ENCODE peak calls at places on chromosomes 12 and 14, in seven cellular contexts. S, B, H, V, T, I and L are unnamed samples.
A peak's percentile ranks its signal among the peaks of the same experiment; 100 is the strongest.

GRCh38 chr12:132597333-132598283 is 12.8 kb downstream of the LRCOL1 start:
- DNase-seq in B (peak; percentile 62), V (no peak), T (peak; percentile 54), S (peak; percentile 23), H (peak; percentile 50), I (peak; percentile 68), L (peak; percentile 74)

GRCh38 chr12:91877022-91877421 is 268.6 kb downstream of the BTG1 start:
- DNase-seq in B (no peak), I (peak; percentile 33), V (no peak), H (no peak), T (peak; percentile 38), S (peak; percentile 40), L (peak; percentile 45)

GRCh38 chr14:71555654-71556559 is 376.3 kb upstream of the RGS6 start:
- DNase-seq in S (peak; percentile 43), T (peak; percentile 30), H (no peak), B (no peak), V (no peak), I (peak; percentile 49), L (no peak)

GRCh38 chr14:63421919-63422318 is 103.2 kb upstream of the GPHB5 start:
- DNase-seq in B (no peak), V (no peak), S (no peak), I (no peak), T (no peak), H (no peak), L (no peak)

GRCh38 chr12:11879306-11879705 is 191.4 kb upstream of the BCL2L14 start:
- DNase-seq in T (no peak), B (no peak), S (peak; percentile 69), I (peak; percentile 38), V (no peak), H (no peak), L (no peak)

GRCh38 chr12:131628766-131629448 is 82.0 kb upstream of the SFSWAP start:
- DNase-seq in T (no peak), I (no peak), B (no peak), V (peak; percentile 41), S (no peak), H (no peak), L (no peak)

GRCh38 chr12:88908345-88908744 is 328.1 kb upstream of the KITLG start:
- DNase-seq in I (no peak), B (no peak), H (no peak), V (no peak), S (no peak), T (no peak), L (no peak)

GRCh38 chr14:54675236-54676125 is 108.6 kb downstream of the SAMD4A start:
- DNase-seq in T (no peak), V (no peak), I (no peak), H (no peak), B (no peak), S (no peak), L (no peak)

GRCh38 chr14:60658116-60658515 is 8.8 kb upstream of the SIX1 start:
- DNase-seq in I (no peak), H (no peak), V (peak; percentile 37), B (no peak), T (no peak), S (no peak), L (peak; percentile 35)

GRCh38 chr14:103527408-103528157 is 1.4 kb upstream of the TRMT61A start:
- DNase-seq in B (no peak), T (no peak), V (no peak), H (no peak), S (no peak), I (peak; percentile 57), L (no peak)

DNA sequence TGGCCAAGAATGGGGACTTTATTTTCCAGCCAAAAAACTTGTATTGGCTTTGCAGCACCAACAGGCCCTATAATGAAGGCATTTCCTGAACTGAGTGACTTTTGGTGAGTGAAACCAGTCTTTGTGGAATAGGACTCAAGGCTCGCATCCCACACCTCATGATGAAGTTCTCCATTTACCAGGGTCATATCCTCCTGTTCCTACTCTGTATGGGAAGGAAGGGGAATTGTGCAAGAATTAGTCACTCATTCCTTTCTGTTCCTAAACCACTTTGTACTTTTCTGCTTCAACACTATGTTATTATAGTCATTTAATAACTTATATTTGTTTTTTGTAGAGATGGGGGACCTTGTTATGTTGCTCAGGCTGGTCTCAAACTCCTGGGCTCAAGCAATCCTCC is 2.3 kb upstream of the SPATS2 start:
- DNase-seq in H (no peak), B (no peak), T (peak; percentile 55), V (no peak), I (peak; percentile 75), S (peak; percentile 90), L (no peak)
- H3K4ac ChIP-seq in H (no peak overlapping the region), B (no peak overlapping the region), T (no peak overlapping the region), V (no peak overlapping the region), I (no peak overlapping the region), S (no peak overlapping the region), L (no peak overlapping the region)

GRCh38 chr12:64893961-64894360 is 69.5 kb downstream of the TBC1D30 start:
- DNase-seq in V (no peak), S (peak; percentile 88), I (peak; percentile 42), B (no peak), H (no peak), T (no peak), L (no peak)
- H2AK5ac ChIP-seq in V (no peak overlapping the region), S (no peak overlapping the region), I (no peak overlapping the region), B (no peak overlapping the region), H (no peak overlapping the region), T (no peak overlapping the region), L (no peak overlapping the region)

GRCh38 chr12:53334822-53335221 is 1.3 kb downstream of the SP7 start:
- DNase-seq in I (no peak), B (no peak), V (no peak), H (no peak), T (no peak), S (no peak), L (no peak)
- H3K4ac ChIP-seq in I (no peak overlapping the region), B (no peak overlapping the region), V (no peak overlapping the region), H (no peak overlapping the region), T (no peak overlapping the region), S (no peak overlapping the region), L (no peak overlapping the region)

DNA sequence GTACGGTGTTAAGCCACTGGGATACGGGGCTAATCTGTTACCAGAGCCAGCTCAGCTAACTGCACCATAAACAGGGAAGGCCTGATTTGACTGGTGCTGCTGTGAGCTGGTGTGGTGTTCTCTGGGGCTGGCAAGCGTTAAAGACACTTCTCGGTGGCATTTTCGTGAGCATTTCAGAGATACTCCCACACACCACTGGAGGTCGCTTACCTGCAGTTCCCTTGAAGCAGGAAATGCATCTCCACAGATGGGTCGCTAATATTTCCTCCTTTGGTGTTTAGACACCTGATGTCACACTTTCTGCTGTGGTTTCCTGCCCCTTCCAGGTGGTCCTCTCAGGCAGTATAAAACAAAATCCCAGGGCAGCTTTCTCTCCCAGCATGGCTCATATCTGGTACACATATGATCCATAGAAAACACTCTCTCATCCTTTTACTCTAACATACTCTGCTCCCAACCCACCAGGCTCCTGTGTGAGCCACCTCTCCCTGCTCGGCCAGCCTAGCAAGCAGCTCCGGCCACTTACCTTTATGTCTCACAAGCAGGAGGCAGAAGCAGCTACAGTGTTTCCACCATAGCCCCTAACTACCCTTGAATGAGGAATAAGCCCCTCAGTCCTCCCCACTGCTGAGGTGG is 129.9 kb upstream of the GRIN2B start:
- DNase-seq in T (peak; percentile 13), B (peak; percentile 49), S (no peak), H (no peak), V (peak; percentile 76), I (no peak), L (peak; percentile 76)
- H2AK5ac ChIP-seq in T (no peak overlapping the region), B (no peak overlapping the region), S (no peak overlapping the region), H (no peak overlapping the region), V (no peak overlapping the region), I (no peak overlapping the region), L (no peak overlapping the region)

GRCh38 chr14:69141550-69141949 is 11.4 kb downstream of the DCAF5 start:
- DNase-seq in H (no peak), V (no peak), I (no peak), T (no peak), B (no peak), S (no peak), L (peak; percentile 60)
- H3K4ac ChIP-seq in H (no peak overlapping the region), V (no peak overlapping the region), I (no peak overlapping the region), T (no peak overlapping the region), B (no peak overlapping the region), S (no peak overlapping the region), L (no peak overlapping the region)

DNA sequence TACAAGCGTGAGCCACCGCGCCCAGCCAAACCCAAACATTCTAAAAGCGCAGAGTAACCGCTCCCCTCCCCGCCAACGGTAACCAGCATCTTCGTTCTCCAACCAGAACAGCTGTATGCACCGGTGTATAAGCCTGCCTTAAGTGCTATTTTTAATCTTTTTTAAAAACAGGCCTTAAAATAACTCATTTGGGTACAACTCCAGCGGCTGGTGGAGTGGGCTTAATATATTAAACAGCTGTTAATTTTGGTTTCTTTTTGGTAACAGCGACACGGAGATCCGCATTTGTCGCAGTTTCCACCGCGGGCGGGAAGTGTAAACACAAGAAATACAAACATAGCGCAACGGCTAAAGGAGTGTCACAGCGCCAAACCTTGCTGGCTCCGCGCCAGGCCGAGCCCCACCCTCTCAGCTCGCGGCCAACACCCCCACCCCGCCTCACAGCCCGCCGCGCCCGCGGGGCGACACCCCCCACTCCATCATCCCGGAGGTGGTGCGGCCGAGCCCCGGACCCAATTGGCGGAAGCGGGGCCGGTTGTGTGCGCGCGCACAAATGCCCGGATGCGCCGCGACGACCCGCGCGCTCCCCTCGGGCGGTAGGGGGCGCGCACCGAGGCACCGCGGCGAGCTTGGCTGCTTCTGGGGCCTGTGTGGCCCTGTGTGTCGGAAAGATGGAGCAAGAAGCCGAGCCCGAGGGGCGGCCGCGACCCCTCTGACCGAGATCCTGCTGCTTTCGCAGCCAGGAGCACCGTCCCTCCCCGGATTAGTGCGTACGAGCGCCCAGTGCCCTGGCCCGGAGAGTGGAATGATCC is at the start of gene MDM2:
- DNase-seq in B (peak; percentile 93), V (peak; percentile 98), H (peak; percentile 90), I (peak; percentile 88), S (peak; percentile 81), T (peak; percentile 94), L (peak; percentile 97)
- H2AK5ac ChIP-seq in B (peak within 1 kb of the TSS; percentile 80), V (peak within 1 kb of the TSS; percentile 42), H (peak within 1 kb of the TSS; percentile 95), I (peak within 1 kb of the TSS; percentile 95), S (peak within 1 kb of the TSS; percentile 88), T (peak within 1 kb of the TSS; percentile 91), L (no peak within 1 kb of the TSS)

GRCh38 chr14:76741074-76741473 is 20.2 kb upstream of the VASH1 start:
- DNase-seq in H (no peak), T (no peak), B (no peak), I (no peak), V (no peak), S (no peak), L (no peak)

GRCh38 chr14:76742185-76742584 is 19.1 kb upstream of the VASH1 start:
- DNase-seq in S (no peak), V (no peak), I (no peak), T (no peak), H (no peak), B (no peak), L (no peak)

DNA sequence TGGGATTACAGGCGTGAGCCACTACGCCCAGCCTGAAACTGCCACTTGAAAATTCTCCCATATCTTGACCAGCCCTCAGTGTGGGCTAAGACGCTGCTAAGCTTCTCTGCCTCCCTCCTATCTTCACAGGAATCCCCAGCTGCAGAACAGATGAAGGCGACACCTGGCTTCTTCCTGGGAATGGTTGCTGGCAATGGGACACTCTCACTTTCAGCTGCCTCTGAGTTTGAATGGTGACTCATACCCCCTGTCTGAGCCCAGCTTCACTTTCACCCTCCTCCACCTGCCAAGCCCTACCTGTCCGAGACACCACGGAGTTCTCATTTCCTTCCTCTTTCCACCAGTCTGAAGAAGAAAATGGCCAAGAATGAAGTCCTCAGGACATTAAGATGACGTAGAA is 18.3 kb upstream of the VASH1 start:
- DNase-seq in S (no peak), B (no peak), H (no peak), I (no peak), T (peak; percentile 77), V (no peak), L (no peak)
- H3K4ac ChIP-seq in S (no peak overlapping the region), B (no peak overlapping the region), H (no peak overlapping the region), I (no peak overlapping the region), T (no peak overlapping the region), V (no peak overlapping the region), L (no peak overlapping the region)